ENCODE peak calls at places on chromosome 15, in eight cellular contexts. B is fibroblast of pulmonary artery; S is IMR-90; Z is stimulated activated CD4-positive, alpha-beta T cell treated with anti-CD3 and anti-CD28 coated beads, Interleukin-4, amount 100 ng/mL, for 24 hours; R is NCI-H2081; O is psoas muscle; A is dorsolateral prefrontal cortex; Y is AG09309. G is an unnamed sample.

GRCh38 chr15:92917606-92918407 is 17.7 kb downstream of the CHD2 start:
- DNase-seq in Y (peak), S (peak), O (peak), B (peak), A (peak), R (peak), Z (peak), G (peak)

GRCh38 chr15:76844096-76844495 is 61.0 kb downstream of the SCAPER start:
- DNase-seq in R (no peak), O (no peak), Y (no peak), B (peak), A (no peak), Z (no peak), S (peak), G (peak)

GRCh38 chr15:91271565-91272153 is 171.6 kb downstream of the SV2B start:
- DNase-seq in Z (peak), B (peak), R (peak), S (peak), A (peak), Y (peak), O (no peak), G (peak)

GRCh38 chr15:64640146-64640868 is 135.1 kb downstream of the RBPMS2 start:
- DNase-seq in O (no peak), S (no peak), Y (no peak), A (no peak), R (no peak), Z (no peak), B (no peak), G (peak)

GRCh38 chr15:38169982-38170381 is 82.7 kb upstream of the SPRED1 start:
- DNase-seq in B (peak), A (no peak), Y (peak), Z (no peak), S (peak), R (no peak), O (no peak), G (no peak)

GRCh38 chr15:63156086-63156707 is 1.1 kb downstream of the RPS27L start:
- DNase-seq in Z (no peak), S (no peak), A (no peak), Y (no peak), O (no peak), R (no peak), B (peak), G (peak)

GRCh38 chr15:41824062-41824745 is 3.7 kb upstream of the JMJD7 start:
- DNase-seq in S (no peak), A (no peak), O (peak), B (no peak), Z (no peak), Y (no peak), R (no peak), G (no peak)

GRCh38 chr15:100879461-100880138 is at the start of gene ALDH1A3:
- DNase-seq in O (peak), B (peak), R (no peak), Z (no peak), S (peak), A (no peak), Y (no peak), G (peak)

GRCh38 chr15:36658321-36658720 is 78.9 kb downstream of the CDIN1 start:
- DNase-seq in A (no peak), R (no peak), S (peak), B (no peak), Y (peak), Z (no peak), O (no peak), G (no peak)

GRCh38 chr15:35271371-35272043 is 186.4 kb upstream of the NANOGP8 start:
- DNase-seq in Y (no peak), B (peak), Z (no peak), A (no peak), S (peak), O (no peak), R (no peak), G (peak)

GRCh38 chr15:80564056-80564455 is 131.1 kb upstream of the ABHD17C start:
- DNase-seq in A (no peak), S (no peak), Y (no peak), B (no peak), O (no peak), R (no peak), Z (no peak), G (no peak)

GRCh38 chr15:49883121-49883520 is 235.9 kb downstream of the ATP8B4 start:
- DNase-seq in R (no peak), A (no peak), B (no peak), S (no peak), Y (no peak), Z (no peak), O (no peak), G (no peak)

GRCh38 chr15:47511241-47511640 is 206.1 kb upstream of the SEMA6D start:
- DNase-seq in Z (no peak), Y (no peak), S (no peak), O (no peak), R (no peak), A (no peak), B (no peak), G (no peak)

GRCh38 chr15:42605281-42605744 is 29.9 kb downstream of the STARD9 start:
- DNase-seq in O (no peak), Y (no peak), Z (no peak), S (peak), B (peak), A (no peak), R (no peak), G (peak)

GRCh38 chr15:52392008-52392687 is 96.5 kb upstream of the MYO5C start:
- DNase-seq in S (peak), A (no peak), R (no peak), B (peak), O (no peak), Z (no peak), Y (peak), G (no peak)

GRCh38 chr15:68783226-68784054 is 37.3 kb downstream of the ANP32A start:
- DNase-seq in R (no peak), O (peak), Z (peak), Y (no peak), A (no peak), B (peak), S (no peak), G (no peak)

GRCh38 chr15:79154491-79155182 is 64.1 kb upstream of the RASGRF1 start:
- DNase-seq in O (no peak), B (peak), R (no peak), Y (no peak), A (no peak), Z (no peak), S (no peak), G (no peak)

GRCh38 chr15:63971904-63972303 is 74.4 kb downstream of the DAPK2 start:
- DNase-seq in A (no peak), R (no peak), O (no peak), B (no peak), Z (no peak), Y (no peak), S (no peak), G (no peak)

GRCh38 chr15:57522148-57522547 is 69.6 kb upstream of the MYZAP start:
- DNase-seq in O (no peak), R (no peak), Y (no peak), S (no peak), Z (no peak), A (no peak), B (no peak), G (no peak)

GRCh38 chr15:43214169-43214568 is 6.6 kb downstream of the EPB42 start:
- DNase-seq in R (no peak), S (no peak), Z (no peak), B (no peak), Y (no peak), O (no peak), A (no peak), G (no peak)

GRCh38 chr15:58114812-58115211 is 23.4 kb upstream of the AQP9 start:
- DNase-seq in S (no peak), O (no peak), B (no peak), Z (no peak), R (no peak), Y (no peak), A (no peak), G (no peak)

GRCh38 chr15:80289558-80290277 is 37.7 kb upstream of the CTXND1 start:
- DNase-seq in Y (no peak), R (no peak), Z (no peak), S (no peak), A (no peak), O (no peak), B (no peak), G (no peak)

GRCh38 chr15:68310811-68311463 is 33.4 kb downstream of the FEM1B start:
- DNase-seq in Y (no peak), Z (no peak), S (no peak), R (no peak), B (no peak), A (no peak), O (no peak), G (no peak)

GRCh38 chr15:79037848-79038247 is 52.7 kb downstream of the RASGRF1 start:
- DNase-seq in Y (no peak), B (no peak), S (no peak), Z (no peak), A (no peak), O (no peak), R (no peak), G (no peak)

GRCh38 chr15:39643747-39644520 is 63.1 kb downstream of the THBS1 start:
- DNase-seq in Y (no peak), S (no peak), R (no peak), B (no peak), A (no peak), Z (no peak), O (no peak), G (no peak)

GRCh38 chr15:76333720-76334437 is 2.7 kb upstream of the ISL2 start:
- DNase-seq in R (no peak), Y (no peak), Z (no peak), S (no peak), B (no peak), A (no peak), O (no peak), G (no peak)

GRCh38 chr15:71162309-71162708 is 47.0 kb downstream of the THSD4 start:
- DNase-seq in Y (no peak), A (no peak), O (no peak), B (no peak), R (no peak), Z (no peak), S (no peak), G (no peak)

G was measured in astrocyte of the spinal cord.